ENCODE peak calls at places on chromosomes 7 and 10, in seven cellular contexts. G is IMR-90, V is neuronal stem cell, R is mesendoderm, Y is H1, Z is trophoblast cell, U is mesenchymal stem cell. A is an unnamed sample.

GRCh38 chr10:78033623-78034470 is at the start of gene RPS24:
- DNase-seq in Z (peak; percentile 96), V (peak; percentile 92), G (peak; percentile 98), Y (peak; percentile 90), R (peak; percentile 98), U (peak; percentile 98), A (peak; percentile 96)

GRCh38 chr7:98097042-98097645 is 9.5 kb upstream of the LMTK2 start:
- DNase-seq in U (no peak), V (no peak), R (no peak), Y (no peak), G (no peak), Z (no peak), A (no peak)

GRCh38 chr10:27359792-27360320 is 119.3 kb upstream of the ACBD5 start:
- DNase-seq in U (no peak), Z (no peak), V (no peak), Y (no peak), G (no peak), R (no peak), A (no peak)

GRCh38 chr7:99500637-99501009 is 542 bp upstream of the ZNF394 start:
- DNase-seq in R (no peak), V (no peak), U (no peak), Y (no peak), G (no peak), Z (no peak), A (no peak)

GRCh38 chr10:122525788-122526187 is 34.8 kb upstream of the DMBT1 start:
- DNase-seq in G (no peak), R (peak; percentile 50), V (no peak), Z (no peak), Y (no peak), U (no peak), A (no peak)

GRCh38 chr7:132590162-132590561 is 13.9 kb upstream of the PLXNA4 start:
- DNase-seq in V (no peak), G (no peak), Y (no peak), R (no peak), U (no peak), Z (no peak), A (peak; percentile 0)

GRCh38 chr7:85186521-85187241 is at the start of gene SEMA3D:
- DNase-seq in V (peak; percentile 84), Y (peak; percentile 63), Z (peak; percentile 31), G (peak; percentile 82), R (peak; percentile 89), U (peak; percentile 83), A (peak; percentile 89)

GRCh38 chr7:140540142-140540777 is 61.0 kb upstream of the MKRN1 start:
- DNase-seq in Z (no peak), V (no peak), G (no peak), R (no peak), Y (no peak), U (no peak), A (no peak)

GRCh38 chr7:137886266-137886665 is 39.5 kb upstream of the DGKI start:
- DNase-seq in G (no peak), Z (no peak), R (peak; percentile 31), U (no peak), Y (no peak), V (no peak), A (no peak)

GRCh38 chr10:114504769-114505579 is 100.7 kb upstream of the AFAP1L2 start:
- DNase-seq in U (peak; percentile 77), G (peak; percentile 91), V (no peak), R (no peak), Z (peak; percentile 51), Y (no peak), A (no peak)

GRCh38 chr7:130008941-130009847 is 42.0 kb downstream of the ZC3HC1 start:
- DNase-seq in R (peak; percentile 13), G (peak; percentile 62), Y (no peak), V (no peak), Z (peak; percentile 96), U (peak; percentile 46), A (peak; percentile 26)

GRCh38 chr10:30353851-30354250 is 4.8 kb upstream of the MTPAP start:
- DNase-seq in G (peak; percentile 94), R (no peak), Z (no peak), V (no peak), U (peak; percentile 41), Y (no peak), A (no peak)

GRCh38 chr7:46812047-46812672 is 769.8 kb downstream of the TNS3 start:
- DNase-seq in U (no peak), Z (no peak), G (no peak), R (no peak), V (no peak), Y (no peak), A (no peak)

GRCh38 chr10:13990392-13990805 is 340.3 kb downstream of the FRMD4A start:
- DNase-seq in Z (no peak), G (peak; percentile 14), Y (no peak), U (peak; percentile 47), R (no peak), V (no peak), A (no peak)

GRCh38 chr7:48114589-48114988 is 25.5 kb downstream of the UPP1 start:
- DNase-seq in V (no peak), Z (no peak), Y (no peak), G (no peak), R (no peak), U (no peak), A (no peak)

DNA sequence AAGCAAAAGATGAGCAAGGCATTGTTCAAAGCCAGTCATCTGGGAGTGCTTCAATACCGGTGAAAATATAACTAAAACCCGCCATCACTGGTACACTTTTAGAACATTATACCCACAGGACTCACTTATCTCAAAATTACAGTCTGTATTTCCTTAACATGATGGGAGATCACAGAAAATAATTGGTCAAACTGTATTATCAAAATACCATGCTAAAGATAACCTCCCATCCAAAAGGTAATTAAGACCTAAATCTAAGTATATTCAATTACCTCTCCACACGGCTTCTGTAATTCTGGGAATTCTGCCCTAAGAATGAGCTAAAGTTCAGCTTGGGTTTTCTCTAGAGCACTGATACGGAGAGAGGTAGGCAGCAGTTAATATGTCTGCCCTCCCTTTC is 474.8 kb upstream of the PFKP start:
- DNase-seq in U (no peak), Z (no peak), R (no peak), V (no peak), G (no peak), Y (no peak), A (no peak)
- H3K18ac ChIP-seq in U (no peak overlapping the region), Z (no peak overlapping the region), R (no peak overlapping the region), V (no peak overlapping the region), G (no peak overlapping the region), Y (no peak overlapping the region), A (no peak overlapping the region)

DNA sequence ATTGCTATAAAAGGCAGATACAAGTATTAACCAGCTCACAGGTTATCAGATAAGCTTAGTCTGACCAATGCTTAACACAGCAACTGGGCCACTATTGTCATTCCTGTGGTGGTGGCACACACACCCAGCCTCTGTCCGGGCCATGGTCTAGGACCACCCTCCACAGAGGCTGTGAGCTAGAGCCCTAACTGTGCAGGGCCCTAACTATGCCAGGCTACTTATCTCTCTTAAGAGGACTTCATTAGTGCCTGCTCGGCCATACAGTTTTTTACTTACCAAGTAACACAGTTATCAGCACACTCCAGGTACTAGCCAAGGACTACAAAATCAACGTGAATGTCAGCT is 2.1 kb upstream of the EGFR start:
- DNase-seq in R (no peak), Y (no peak), V (no peak), G (no peak), Z (no peak), U (no peak), A (no peak)
- H3K18ac ChIP-seq in R (no peak overlapping the region), Y (no peak overlapping the region), V (no peak overlapping the region), G (no peak overlapping the region), Z (no peak overlapping the region), U (no peak overlapping the region), A (no peak overlapping the region)

GRCh38 chr7:14095233-14095950 is 105.9 kb upstream of the ETV1 start:
- DNase-seq in V (no peak), Y (no peak), R (no peak), G (no peak), Z (no peak), U (no peak), A (no peak)
- H3K18ac ChIP-seq in V (no peak overlapping the region), Y (no peak overlapping the region), R (no peak overlapping the region), G (no peak overlapping the region), Z (no peak overlapping the region), U (no peak overlapping the region), A (no peak overlapping the region)

GRCh38 chr7:20666444-20666843 is 51.0 kb downstream of the ABCB5 start:
- DNase-seq in U (no peak), Z (no peak), Y (no peak), R (no peak), G (no peak), V (no peak), A (no peak)

GRCh38 chr7:20665096-20665495 is 49.6 kb downstream of the ABCB5 start:
- DNase-seq in V (no peak), G (no peak), U (no peak), R (no peak), Y (no peak), Z (no peak), A (no peak)

GRCh38 chr7:20661884-20662283 is 46.4 kb downstream of the ABCB5 start:
- DNase-seq in U (no peak), R (no peak), Z (no peak), Y (no peak), G (no peak), V (no peak), A (no peak)
- H3K18ac ChIP-seq in U (no peak overlapping the region), R (no peak overlapping the region), Z (no peak overlapping the region), Y (no peak overlapping the region), G (no peak overlapping the region), V (no peak overlapping the region), A (no peak overlapping the region)

DNA sequence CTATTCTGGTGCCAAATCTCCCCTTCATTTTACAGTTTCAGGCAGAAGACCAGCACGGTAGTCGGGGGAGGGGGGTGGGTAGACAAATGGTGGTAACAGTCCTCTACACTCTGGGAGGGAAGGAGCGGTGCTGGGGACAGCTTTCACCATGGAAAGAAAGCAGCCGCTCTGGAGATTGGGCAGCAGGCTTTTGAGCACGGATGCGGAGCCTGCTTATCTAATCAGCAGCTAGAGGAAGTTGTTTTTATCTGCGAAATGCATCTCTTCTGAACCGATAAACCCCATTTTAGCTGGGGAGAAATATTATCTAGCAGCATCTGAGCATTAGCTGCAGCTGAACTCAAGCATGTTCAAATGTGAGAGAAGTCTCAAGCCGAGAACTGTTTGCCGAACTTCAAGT is 28.8 kb downstream of the IKZF1 start:
- DNase-seq in R (peak; percentile 96), Z (no peak), G (no peak), U (peak; percentile 3), Y (no peak), V (no peak), A (no peak)
- H3K18ac ChIP-seq in R (no peak overlapping the region), Z (no peak overlapping the region), G (no peak overlapping the region), U (no peak overlapping the region), Y (no peak overlapping the region), V (no peak overlapping the region), A (no peak overlapping the region)